ENCODE peak calls at places on chromosomes 7 and 10, in six cellular contexts. T is AG04449, O is NCI-H510A, R is RCC 7860, S is naive B cell, L is T-cell. D is an unnamed sample.
A peak's percentile ranks its signal among the peaks of the same experiment; 100 is the strongest.

GRCh38 chr10:12984165-12984747 is 17.3 kb downstream of the CCDC3 start:
- DNase-seq in S (no peak), T (no peak), L (no peak), O (no peak), R (no peak), D (no peak)

GRCh38 chr7:35731349-35731748 is 36.4 kb upstream of the HERPUD2 start:
- DNase-seq in L (no peak), O (no peak), R (no peak), T (no peak), S (no peak), D (no peak)

GRCh38 chr10:14751576-14752330 is 22.9 kb downstream of the FAM107B start:
- DNase-seq in S (peak; percentile 54), L (no peak), R (no peak), T (no peak), O (no peak), D (no peak)

GRCh38 chr10:126634915-126635314 is 35.6 kb downstream of the C10orf90 start:
- DNase-seq in S (no peak), L (no peak), O (no peak), T (no peak), R (peak; percentile 35), D (no peak)

GRCh38 chr10:113019692-113020424 is 69.8 kb downstream of the TCF7L2 start:
- DNase-seq in R (no peak), L (no peak), T (no peak), S (no peak), O (peak; percentile 71), D (no peak)

GRCh38 chr10:44723654-44724053 is 187.5 kb upstream of the TMEM72 start:
- DNase-seq in O (no peak), T (no peak), S (no peak), R (no peak), L (no peak), D (no peak)

GRCh38 chr7:33736521-33737221 is 168.7 kb upstream of the BMPER start:
- DNase-seq in S (no peak), T (no peak), O (no peak), R (no peak), L (no peak), D (no peak)

GRCh38 chr10:73647875-73648228 is 6.6 kb upstream of the MYOZ1 start:
- DNase-seq in S (no peak), R (no peak), O (no peak), T (no peak), L (no peak), D (no peak)

GRCh38 chr10:32906595-32906994 is 51.4 kb downstream of the ITGB1 start:
- DNase-seq in L (no peak), R (no peak), T (no peak), O (no peak), S (no peak), D (no peak)

GRCh38 chr10:52523696-52524095 is 209.6 kb downstream of the DKK1 start:
- DNase-seq in S (no peak), R (no peak), O (no peak), L (no peak), T (no peak), D (no peak)

GRCh38 chr7:86926732-86927131 is 132.7 kb downstream of the ELAPOR2 start:
- DNase-seq in T (no peak), O (no peak), R (no peak), S (peak; percentile 29), L (peak; percentile 8), D (peak; percentile 31)

GRCh38 chr10:124105045-124105444 is 11.6 kb upstream of the CHST15 start:
- DNase-seq in R (no peak), L (no peak), T (no peak), S (no peak), O (no peak), D (no peak)

GRCh38 chr7:24820730-24821044 is 63.4 kb upstream of the GSDME start:
- DNase-seq in S (no peak), O (peak; percentile 39), R (peak; percentile 11), T (no peak), L (no peak), D (no peak)

GRCh38 chr10:14569274-14570060 is 205.2 kb downstream of the FAM107B start:
- DNase-seq in L (peak; percentile 38), S (no peak), T (no peak), O (no peak), R (no peak), D (no peak)

GRCh38 chr7:66296001-66296521 is 90.9 kb downstream of the TPST1 start:
- DNase-seq in S (no peak), R (no peak), O (no peak), L (no peak), T (peak; percentile 46), D (peak; percentile 93)

GRCh38 chr10:43057231-43057711 is 19.6 kb upstream of the RET start:
- DNase-seq in S (no peak), O (no peak), R (no peak), T (no peak), L (no peak), D (no peak)

GRCh38 chr7:22671177-22671879 is 55.7 kb upstream of the IL6 start:
- DNase-seq in S (no peak), T (no peak), R (no peak), O (no peak), L (no peak), D (no peak)

GRCh38 chr7:153392726-153393125 is 633.2 kb downstream of the ACTR3B start:
- DNase-seq in L (no peak), R (no peak), O (no peak), S (no peak), T (no peak), D (no peak)

GRCh38 chr7:50822716-50823115 is 40.0 kb upstream of the GRB10 start:
- DNase-seq in O (no peak), R (peak; percentile 70), L (no peak), S (no peak), T (no peak), D (no peak)

GRCh38 chr10:80453392-80453714 is 757 bp upstream of the TSPAN14 start:
- DNase-seq in S (no peak), L (no peak), O (no peak), R (no peak), T (no peak), D (no peak)

GRCh38 chr10:62063795-62064472 is 162.4 kb downstream of the ARID5B start:
- DNase-seq in T (no peak), S (no peak), R (no peak), O (no peak), L (no peak), D (no peak)

GRCh38 chr7:15686209-15686956 is at the start of gene MEOX2:
- DNase-seq in S (no peak), L (no peak), T (no peak), R (no peak), O (no peak), D (no peak)

GRCh38 chr7:18521945-18522566 is 26.5 kb downstream of the HDAC9 start:
- DNase-seq in O (no peak), S (no peak), L (no peak), R (no peak), T (no peak), D (no peak)

GRCh38 chr10:106513328-106513727 is 651.2 kb downstream of the SORCS1 start:
- DNase-seq in S (no peak), R (no peak), L (no peak), O (no peak), T (no peak), D (no peak)

GRCh38 chr10:114541081-114541833 is 116.8 kb downstream of the ABLIM1 start:
- DNase-seq in S (no peak), O (no peak), T (no peak), R (peak; percentile 37), L (peak; percentile 76), D (no peak)

GRCh38 chr7:47785923-47786556 is 162.2 kb downstream of the PKD1L1 start:
- DNase-seq in R (no peak), S (no peak), T (no peak), L (no peak), O (no peak), D (no peak)

GRCh38 chr7:28542410-28542809 is 130.1 kb downstream of the CREB5 start:
- DNase-seq in R (no peak), O (no peak), L (no peak), S (no peak), T (no peak), D (no peak)

GRCh38 chr7:81869670-81870069 is 99.8 kb upstream of the HGF start:
- DNase-seq in T (no peak), R (peak; percentile 87), L (no peak), S (no peak), O (no peak), D (no peak)

GRCh38 chr10:130485958-130486680 is 349.9 kb downstream of the GLRX3 start:
- DNase-seq in R (no peak), S (no peak), L (no peak), T (no peak), O (no peak), D (no peak)

GRCh38 chr10:133336131-133337078 is at the start of gene CALY:
- DNase-seq in R (no peak), T (no peak), O (no peak), S (peak; percentile 81), L (peak; percentile 91), D (no peak)

GRCh38 chr7:152522551-152522950 is 86.7 kb upstream of the KMT2C start:
- DNase-seq in T (no peak), O (peak; percentile 8), S (no peak), R (no peak), L (no peak), D (no peak)

GRCh38 chr10:93165367-93165766 is 91.7 kb downstream of the CYP26A1 start:
- DNase-seq in O (no peak), T (no peak), S (no peak), R (no peak), L (no peak), D (no peak)

GRCh38 chr10:118166951-118167350 is 120.2 kb upstream of the RAB11FIP2 start:
- DNase-seq in S (no peak), T (peak; percentile 40), O (no peak), R (no peak), L (no peak), D (no peak)

GRCh38 chr10:4947635-4948596 is 15.3 kb upstream of the AKR1C1 start:
- DNase-seq in L (no peak), T (peak; percentile 80), R (peak; percentile 89), S (no peak), O (no peak), D (no peak)

GRCh38 chr7:157235357-157236018 is 96.8 kb downstream of the UBE3C start:
- DNase-seq in T (no peak), O (no peak), R (no peak), L (no peak), S (no peak), D (no peak)

GRCh38 chr7:22696672-22697071 is 30.3 kb upstream of the IL6 start:
- DNase-seq in S (no peak), L (no peak), O (no peak), T (no peak), R (no peak), D (no peak)

GRCh38 chr10:51224610-51225230 is 150.4 kb downstream of the PRKG1 start:
- DNase-seq in S (no peak), R (no peak), O (no peak), L (no peak), T (peak; percentile 77), D (no peak)